ENCODE peak calls at places on chromosome 22, in seven cellular contexts. One of them, this sample, is unnamed. For H3K27me3, the result is how much of the 10 kb centered on the place peaks cover.

GRCh38 chr22:44351685-44352377 is 39.1 kb upstream of the SHISAL1 start:
- DNase-seq in DND-41: no peak
- DNase-seq in hepatocyte: peak
- DNase-seq in mammary epithelial cell: peak
- DNase-seq in PC-9: peak
- DNase-seq in IMR-90: peak
- DNase-seq in endothelial cell of umbilical vein: peak
- DNase-seq in this sample: no peak

GRCh38 chr22:32587449-32587848 is 112.8 kb downstream of the FBXO7 start:
- DNase-seq in DND-41: no peak
- DNase-seq in hepatocyte: peak
- DNase-seq in mammary epithelial cell: no peak
- DNase-seq in PC-9: no peak
- DNase-seq in IMR-90: no peak
- DNase-seq in endothelial cell of umbilical vein: no peak
- DNase-seq in this sample: no peak

GRCh38 chr22:50087646-50088045 is 2.2 kb upstream of the MOV10L1 start:
- DNase-seq in DND-41: no peak
- DNase-seq in hepatocyte: no peak
- DNase-seq in mammary epithelial cell: no peak
- DNase-seq in PC-9: no peak
- DNase-seq in IMR-90: no peak
- DNase-seq in endothelial cell of umbilical vein: no peak
- DNase-seq in this sample: no peak

GRCh38 chr22:40426671-40427070 is 56.3 kb downstream of the SGSM3 start:
- DNase-seq in DND-41: no peak
- DNase-seq in hepatocyte: no peak
- DNase-seq in mammary epithelial cell: no peak
- DNase-seq in PC-9: no peak
- DNase-seq in IMR-90: peak
- DNase-seq in endothelial cell of umbilical vein: peak
- DNase-seq in this sample: no peak

GRCh38 chr22:21734540-21735197 is 925 bp downstream of the YPEL1 start:
- DNase-seq in DND-41: peak
- DNase-seq in hepatocyte: no peak
- DNase-seq in mammary epithelial cell: no peak
- DNase-seq in PC-9: no peak
- DNase-seq in IMR-90: no peak
- DNase-seq in endothelial cell of umbilical vein: peak
- DNase-seq in this sample: no peak

GRCh38 chr22:32477608-32478007 is 3.0 kb downstream of the FBXO7 start:
- DNase-seq in DND-41: no peak
- DNase-seq in hepatocyte: no peak
- DNase-seq in mammary epithelial cell: no peak
- DNase-seq in PC-9: no peak
- DNase-seq in IMR-90: no peak
- DNase-seq in endothelial cell of umbilical vein: no peak
- DNase-seq in this sample: no peak

GRCh38 chr22:27541831-27542230 is 259.7 kb downstream of the MN1 start:
- DNase-seq in DND-41: no peak
- DNase-seq in hepatocyte: no peak
- DNase-seq in mammary epithelial cell: no peak
- DNase-seq in PC-9: no peak
- DNase-seq in IMR-90: no peak
- DNase-seq in endothelial cell of umbilical vein: no peak
- DNase-seq in this sample: no peak

GRCh38 chr22:25666308-25666707 is 75.7 kb upstream of the MYO18B start:
- DNase-seq in DND-41: peak
- DNase-seq in hepatocyte: peak
- DNase-seq in mammary epithelial cell: no peak
- DNase-seq in PC-9: no peak
- DNase-seq in IMR-90: no peak
- DNase-seq in endothelial cell of umbilical vein: no peak
- DNase-seq in this sample: no peak

GRCh38 chr22:30280495-30280894 is 8.8 kb downstream of the CASTOR1 start:
- DNase-seq in DND-41: no peak
- DNase-seq in hepatocyte: no peak
- DNase-seq in mammary epithelial cell: no peak
- DNase-seq in PC-9: no peak
- DNase-seq in IMR-90: peak
- DNase-seq in endothelial cell of umbilical vein: no peak
- DNase-seq in this sample: no peak

GRCh38 chr22:30279932-30280331 is 9.4 kb downstream of the CASTOR1 start:
- DNase-seq in DND-41: no peak
- DNase-seq in hepatocyte: no peak
- DNase-seq in mammary epithelial cell: no peak
- DNase-seq in PC-9: no peak
- DNase-seq in IMR-90: no peak
- DNase-seq in endothelial cell of umbilical vein: no peak
- DNase-seq in this sample: no peak

GRCh38 chr22:30282616-30283046 is 6.7 kb downstream of the CASTOR1 start:
- DNase-seq in DND-41: peak
- DNase-seq in hepatocyte: no peak
- DNase-seq in mammary epithelial cell: no peak
- DNase-seq in PC-9: no peak
- DNase-seq in IMR-90: no peak
- DNase-seq in endothelial cell of umbilical vein: no peak
- DNase-seq in this sample: no peak

GRCh38 chr22:30277547-30278344 is 11.1 kb upstream of the OSM start:
- DNase-seq in DND-41: peak
- DNase-seq in hepatocyte: peak
- DNase-seq in mammary epithelial cell: peak
- DNase-seq in PC-9: no peak
- DNase-seq in IMR-90: peak
- DNase-seq in endothelial cell of umbilical vein: peak
- DNase-seq in this sample: no peak

GRCh38 chr22:30279389-30279788 is 9.9 kb downstream of the CASTOR1 start:
- DNase-seq in DND-41: no peak
- DNase-seq in hepatocyte: no peak
- DNase-seq in mammary epithelial cell: peak
- DNase-seq in PC-9: no peak
- DNase-seq in IMR-90: no peak
- DNase-seq in endothelial cell of umbilical vein: no peak
- DNase-seq in this sample: no peak
- H3K4me2 ChIP-seq in DND-41: no peak
- H3K4me2 ChIP-seq in hepatocyte: no peak
- H3K4me2 ChIP-seq in mammary epithelial cell: peak
- H3K4me2 ChIP-seq in PC-9: no peak
- H3K4me2 ChIP-seq in IMR-90: no peak
- H3K4me2 ChIP-seq in endothelial cell of umbilical vein: no peak
- H3K4me2 ChIP-seq in this sample: no peak

DNA sequence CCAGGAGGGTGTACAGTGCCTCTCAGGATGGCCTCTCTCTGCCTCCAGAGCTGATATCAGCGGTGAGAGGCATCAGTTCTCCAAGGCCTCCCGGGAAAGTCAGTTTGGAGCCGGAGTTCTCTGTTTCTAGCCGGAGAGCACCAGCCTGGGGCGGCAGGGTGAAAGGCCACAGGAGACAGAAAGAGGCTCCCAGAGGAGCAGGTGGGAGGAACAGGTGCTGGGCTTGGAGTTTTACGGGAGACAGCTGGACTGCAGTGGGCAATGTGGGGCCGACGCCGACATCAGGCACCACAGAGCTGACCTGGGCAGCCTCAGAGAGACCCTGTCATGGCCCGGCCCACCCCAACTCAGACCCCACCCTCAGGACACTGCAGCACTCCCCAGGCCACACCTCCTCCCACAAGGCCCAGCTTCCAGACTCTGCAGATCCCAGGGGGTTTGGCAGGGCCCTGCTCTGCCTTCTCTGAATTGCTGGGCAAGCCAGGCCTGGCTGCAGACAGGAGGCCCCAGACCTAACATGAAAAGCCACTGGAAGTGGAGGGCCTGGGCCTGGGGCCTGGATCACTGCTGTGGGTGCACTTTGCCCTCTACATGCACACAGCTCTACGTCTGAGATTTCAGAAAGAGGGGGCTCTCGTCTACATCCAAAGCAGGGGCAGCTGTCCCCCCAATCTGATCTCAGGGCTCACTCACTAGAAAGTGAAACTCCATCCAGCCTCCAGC is 885.6 kb downstream of the BRD1 start:
- DNase-seq in DND-41: no peak
- DNase-seq in hepatocyte: no peak
- DNase-seq in mammary epithelial cell: no peak
- DNase-seq in PC-9: no peak
- DNase-seq in IMR-90: no peak
- DNase-seq in endothelial cell of umbilical vein: no peak
- DNase-seq in this sample: no peak
- H3K27me3 ChIP-seq in DND-41: under half
- H3K27me3 ChIP-seq in hepatocyte: under half
- H3K27me3 ChIP-seq in mammary epithelial cell: under half
- H3K27me3 ChIP-seq in PC-9: half or more
- H3K27me3 ChIP-seq in IMR-90: under half
- H3K27me3 ChIP-seq in endothelial cell of umbilical vein: under half
- H3K27me3 ChIP-seq in this sample: under half

GRCh38 chr22:46240073-46240472 is 10.0 kb downstream of the CDPF1 start:
- DNase-seq in DND-41: peak
- DNase-seq in hepatocyte: no peak
- DNase-seq in mammary epithelial cell: no peak
- DNase-seq in PC-9: no peak
- DNase-seq in IMR-90: no peak
- DNase-seq in endothelial cell of umbilical vein: no peak
- DNase-seq in this sample: no peak

GRCh38 chr22:46239261-46240048 is 10.6 kb downstream of the CDPF1 start:
- DNase-seq in DND-41: peak
- DNase-seq in hepatocyte: no peak
- DNase-seq in mammary epithelial cell: no peak
- DNase-seq in PC-9: no peak
- DNase-seq in IMR-90: no peak
- DNase-seq in endothelial cell of umbilical vein: no peak
- DNase-seq in this sample: no peak

GRCh38 chr22:46240917-46241316 is 9.2 kb downstream of the CDPF1 start:
- DNase-seq in DND-41: no peak
- DNase-seq in hepatocyte: no peak
- DNase-seq in mammary epithelial cell: no peak
- DNase-seq in PC-9: no peak
- DNase-seq in IMR-90: no peak
- DNase-seq in endothelial cell of umbilical vein: no peak
- DNase-seq in this sample: no peak

GRCh38 chr22:46241397-46242007 is 8.6 kb downstream of the CDPF1 start:
- DNase-seq in DND-41: no peak
- DNase-seq in hepatocyte: no peak
- DNase-seq in mammary epithelial cell: no peak
- DNase-seq in PC-9: no peak
- DNase-seq in IMR-90: no peak
- DNase-seq in endothelial cell of umbilical vein: no peak
- DNase-seq in this sample: no peak

DNA sequence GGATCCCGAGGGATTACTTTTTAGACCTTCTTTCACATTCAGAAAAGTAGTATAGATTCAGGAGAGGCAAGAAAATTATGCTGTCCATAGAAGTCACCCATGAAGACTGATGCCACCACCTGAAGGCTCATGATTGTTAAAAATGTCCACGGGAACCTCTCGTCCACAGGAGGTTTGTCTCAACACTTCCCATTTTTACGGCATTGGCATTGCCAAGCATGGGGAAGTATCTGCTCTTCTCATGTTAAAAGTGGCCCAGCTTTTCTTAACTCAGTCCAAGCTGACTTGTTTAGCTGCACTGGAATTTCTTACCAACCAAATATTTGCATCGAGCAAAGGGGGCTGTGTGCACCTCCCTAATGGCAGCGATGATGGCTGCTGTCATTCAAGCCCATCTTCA is 9.6 kb downstream of the CDPF1 start:
- DNase-seq in DND-41: no peak
- DNase-seq in hepatocyte: no peak
- DNase-seq in mammary epithelial cell: no peak
- DNase-seq in PC-9: no peak
- DNase-seq in IMR-90: no peak
- DNase-seq in endothelial cell of umbilical vein: no peak
- DNase-seq in this sample: no peak
- H3K4me2 ChIP-seq in DND-41: peak
- H3K4me2 ChIP-seq in hepatocyte: no peak
- H3K4me2 ChIP-seq in mammary epithelial cell: no peak
- H3K4me2 ChIP-seq in PC-9: no peak
- H3K4me2 ChIP-seq in IMR-90: no peak
- H3K4me2 ChIP-seq in endothelial cell of umbilical vein: no peak
- H3K4me2 ChIP-seq in this sample: no peak

GRCh38 chr22:37235897-37236607 is 8.0 kb downstream of the RAC2 start:
- DNase-seq in DND-41: no peak
- DNase-seq in hepatocyte: no peak
- DNase-seq in mammary epithelial cell: no peak
- DNase-seq in PC-9: no peak
- DNase-seq in IMR-90: no peak
- DNase-seq in endothelial cell of umbilical vein: no peak
- DNase-seq in this sample: peak

GRCh38 chr22:37233751-37234631 is 10.1 kb downstream of the RAC2 start:
- DNase-seq in DND-41: no peak
- DNase-seq in hepatocyte: no peak
- DNase-seq in mammary epithelial cell: no peak
- DNase-seq in PC-9: no peak
- DNase-seq in IMR-90: no peak
- DNase-seq in endothelial cell of umbilical vein: no peak
- DNase-seq in this sample: no peak

GRCh38 chr22:37232140-37232998 is 11.7 kb downstream of the RAC2 start:
- DNase-seq in DND-41: peak
- DNase-seq in hepatocyte: no peak
- DNase-seq in mammary epithelial cell: no peak
- DNase-seq in PC-9: no peak
- DNase-seq in IMR-90: no peak
- DNase-seq in endothelial cell of umbilical vein: no peak
- DNase-seq in this sample: peak

GRCh38 chr22:37237371-37238268 is 6.4 kb downstream of the RAC2 start:
- DNase-seq in DND-41: no peak
- DNase-seq in hepatocyte: no peak
- DNase-seq in mammary epithelial cell: no peak
- DNase-seq in PC-9: no peak
- DNase-seq in IMR-90: peak
- DNase-seq in endothelial cell of umbilical vein: no peak
- DNase-seq in this sample: no peak

DNA sequence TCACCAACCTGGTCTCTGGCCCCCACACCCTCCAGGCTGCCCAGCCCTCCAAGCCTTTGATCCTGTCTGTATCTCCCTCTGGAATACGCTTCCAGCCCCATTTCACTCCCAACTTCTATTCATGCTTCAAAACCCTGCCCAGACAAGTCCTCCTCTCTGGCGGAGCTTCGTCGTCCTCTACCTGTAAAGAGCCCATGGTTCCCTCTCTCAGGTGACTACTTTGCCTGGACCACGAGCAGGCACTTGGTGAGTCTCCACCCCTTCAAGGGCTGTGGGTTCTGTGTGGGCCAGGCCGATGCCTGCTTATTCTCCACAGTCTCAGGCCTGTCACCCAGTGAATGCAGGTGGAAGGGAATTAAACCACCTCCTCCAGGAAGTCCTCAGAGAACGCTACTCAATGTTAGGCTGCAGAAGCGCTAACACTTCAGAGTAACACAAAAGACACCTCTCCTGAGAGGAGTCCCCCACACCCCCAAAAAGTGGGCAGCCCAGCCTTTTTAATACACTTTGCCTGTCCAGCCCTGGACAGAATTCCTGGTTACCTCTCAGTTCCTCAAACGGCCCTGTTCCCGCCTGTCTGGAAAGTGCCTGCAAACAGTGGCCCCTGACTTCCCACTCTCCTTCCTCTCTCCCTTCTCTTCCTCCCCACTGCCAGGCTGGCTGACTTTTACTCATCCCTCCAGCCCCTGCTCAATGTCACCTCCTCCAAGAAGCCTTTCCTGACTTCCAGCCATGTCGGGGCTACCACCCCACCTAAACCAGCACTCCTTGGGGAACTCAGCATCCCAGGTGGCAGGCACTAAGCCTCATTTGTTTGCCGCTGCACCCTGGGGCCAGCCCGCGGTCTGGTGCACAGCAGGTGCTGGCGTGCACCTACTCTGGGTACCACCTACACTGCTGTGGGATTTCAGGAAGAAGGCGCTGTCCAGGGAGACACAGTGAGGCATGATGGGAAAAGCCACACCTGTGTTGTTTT is 9.0 kb downstream of the RAC2 start:
- DNase-seq in DND-41: no peak
- DNase-seq in hepatocyte: no peak
- DNase-seq in mammary epithelial cell: no peak
- DNase-seq in PC-9: no peak
- DNase-seq in IMR-90: no peak
- DNase-seq in endothelial cell of umbilical vein: no peak
- DNase-seq in this sample: peak
- H3K27me3 ChIP-seq in DND-41: under half
- H3K27me3 ChIP-seq in hepatocyte: under half
- H3K27me3 ChIP-seq in mammary epithelial cell: under half
- H3K27me3 ChIP-seq in PC-9: under half
- H3K27me3 ChIP-seq in IMR-90: under half
- H3K27me3 ChIP-seq in endothelial cell of umbilical vein: under half
- H3K27me3 ChIP-seq in this sample: under half